ENCODE peak calls at places on chromosomes 7 and 10, in four cellular contexts. A is cardiac muscle cell; C is stimulated activated CD4-positive, alpha-beta T cell treated with anti-CD3 and anti-CD28 coated beads, TNF-alpha, amount 100 ng/mL, for 48 hours; P is T-cell. Y is an unnamed sample.
A peak's percentile ranks its signal among the peaks of the same experiment; 100 is the strongest.

GRCh38 chr7:93890041-93890463 is 501 bp downstream of the TFPI2 start:
- DNase-seq in P (no peak), A (peak; percentile 60), C (no peak), Y (peak; percentile 27)

GRCh38 chr10:79166741-79167140 is 98.0 kb downstream of the ZMIZ1 start:
- DNase-seq in C (no peak), P (no peak), A (no peak), Y (no peak)

GRCh38 chr7:75599244-75599771 is 107.2 kb downstream of the SPDYE5 start:
- DNase-seq in P (no peak), A (no peak), C (no peak), Y (no peak)

GRCh38 chr7:121544726-121545125 is 148.6 kb upstream of the FAM3C start:
- DNase-seq in A (no peak), C (no peak), P (no peak), Y (peak; percentile 27)

GRCh38 chr10:89393898-89394297 is 1.5 kb downstream of the IFIT1 start:
- DNase-seq in A (no peak), P (no peak), C (no peak), Y (no peak)

GRCh38 chr7:1510780-1511154 is 6.6 kb upstream of the INTS1 start:
- DNase-seq in C (no peak), P (no peak), A (no peak), Y (no peak)

GRCh38 chr10:22849077-22849810 is 78.6 kb upstream of the ARMC3 start:
- DNase-seq in C (no peak), P (no peak), A (no peak), Y (no peak)

GRCh38 chr7:77687100-77687746 is 9.0 kb upstream of the RSBN1L start:
- DNase-seq in A (no peak), C (no peak), P (no peak), Y (no peak)

GRCh38 chr10:23094786-23095403 is 484 bp upstream of the MSRB2 start:
- DNase-seq in P (no peak), A (no peak), C (no peak), Y (no peak)

GRCh38 chr7:105622114-105622731 is 40.9 kb upstream of the EFCAB10 start:
- DNase-seq in C (no peak), P (no peak), A (no peak), Y (no peak)

GRCh38 chr7:79610301-79610700 is 156.8 kb upstream of the MAGI2 start:
- DNase-seq in A (no peak), P (no peak), C (no peak), Y (no peak)

GRCh38 chr7:76515999-76516443 is 5.7 kb downstream of the UPK3B start:
- DNase-seq in A (peak; percentile 46), P (peak; percentile 23), C (peak; percentile 23), Y (peak; percentile 42)

GRCh38 chr7:134886353-134887057 is 99.8 kb upstream of the AGBL3 start:
- DNase-seq in P (no peak), C (no peak), A (peak; percentile 37), Y (no peak)

GRCh38 chr7:5528071-5528814 is 104.6 kb upstream of the TNRC18 start:
- DNase-seq in C (no peak), A (peak; percentile 60), P (peak; percentile 56), Y (peak; percentile 54)

GRCh38 chr10:62171791-62172190 is 96.9 kb downstream of the RTKN2 start:
- DNase-seq in C (no peak), P (no peak), A (no peak), Y (no peak)

GRCh38 chr7:12709731-12710502 is 22.5 kb downstream of the ARL4A start:
- DNase-seq in P (no peak), C (no peak), A (no peak), Y (no peak)

GRCh38 chr7:23020742-23021401 is 6.9 kb upstream of the HYCC1 start:
- DNase-seq in A (no peak), P (no peak), C (no peak), Y (no peak)

GRCh38 chr10:86857097-86857825 is 100.2 kb downstream of the MMRN2 start:
- DNase-seq in P (no peak), A (no peak), C (no peak), Y (peak; percentile 87)

GRCh38 chr7:95376632-95377380 is 19.4 kb downstream of the PON3 start:
- DNase-seq in C (no peak), A (no peak), P (no peak), Y (no peak)

GRCh38 chr10:6713716-6714115 is 133.6 kb upstream of the PRKCQ start:
- DNase-seq in P (no peak), C (no peak), A (peak; percentile 41), Y (no peak)

GRCh38 chr7:141461924-141462323 is 89.3 kb upstream of the AGK start:
- DNase-seq in A (no peak), P (no peak), C (no peak), Y (no peak)

GRCh38 chr7:1596181-1597043 is 26.6 kb upstream of the PSMG3 start:
- DNase-seq in C (no peak), P (no peak), A (no peak), Y (no peak)

GRCh38 chr7:134908289-134908688 is 78.0 kb upstream of the AGBL3 start:
- DNase-seq in C (no peak), P (no peak), A (no peak), Y (no peak)

GRCh38 chr7:21916176-21916575 is 29.5 kb downstream of the CDCA7L start:
- DNase-seq in P (no peak), C (no peak), A (no peak), Y (no peak)

GRCh38 chr7:75915416-75916156 is 631 bp downstream of the POR start:
- DNase-seq in P (peak; percentile 23), A (no peak), C (no peak), Y (peak; percentile 57)

GRCh38 chr7:3162286-3162685 is 118.6 kb upstream of the CARD11 start:
- DNase-seq in P (no peak), C (no peak), A (no peak), Y (no peak)

Y was measured in HAP-1.